ENCODE peak calls at places on chromosomes 1 and 21, in ten cellular contexts. One of them, this sample, is unnamed.

GRCh38 chr21:35057428-35057827 is 8.3 kb upstream of the RUNX1 start:
- DNase-seq in heart right ventricle: no peak
- DNase-seq in tibial nerve: no peak
- DNase-seq in thoracic aorta: no peak
- DNase-seq in cardiac muscle cell: no peak
- DNase-seq in transverse colon: no peak
- DNase-seq in RWPE1: no peak
- DNase-seq in A549: no peak
- DNase-seq in heart left ventricle: no peak
- DNase-seq in prostate gland: no peak
- DNase-seq in this sample: no peak

GRCh38 chr21:30629173-30629572 is 5.8 kb upstream of the KRTAP20-2 start:
- DNase-seq in cardiac muscle cell: no peak
- DNase-seq in A549: no peak
- DNase-seq in prostate gland: no peak
- DNase-seq in heart right ventricle: no peak
- DNase-seq in transverse colon: no peak
- DNase-seq in thoracic aorta: no peak
- DNase-seq in heart left ventricle: no peak
- DNase-seq in tibial nerve: peak
- DNase-seq in RWPE1: no peak
- DNase-seq in this sample: no peak

GRCh38 chr1:151529211-151529702 is 10.9 kb upstream of the TUFT1 start:
- DNase-seq in transverse colon: no peak
- DNase-seq in tibial nerve: no peak
- DNase-seq in RWPE1: no peak
- DNase-seq in heart right ventricle: no peak
- DNase-seq in A549: no peak
- DNase-seq in cardiac muscle cell: no peak
- DNase-seq in heart left ventricle: no peak
- DNase-seq in prostate gland: no peak
- DNase-seq in thoracic aorta: no peak
- DNase-seq in this sample: no peak

GRCh38 chr1:201461783-201462441 is 7.1 kb downstream of the PHLDA3 start:
- DNase-seq in prostate gland: peak
- DNase-seq in tibial nerve: peak
- DNase-seq in heart left ventricle: peak
- DNase-seq in RWPE1: peak
- DNase-seq in cardiac muscle cell: no peak
- DNase-seq in transverse colon: peak
- DNase-seq in thoracic aorta: peak
- DNase-seq in A549: peak
- DNase-seq in heart right ventricle: peak
- DNase-seq in this sample: no peak

GRCh38 chr1:183633676-183634343 is 1.8 kb downstream of the ARPC5 start:
- DNase-seq in RWPE1: peak
- DNase-seq in heart left ventricle: no peak
- DNase-seq in cardiac muscle cell: peak
- DNase-seq in prostate gland: no peak
- DNase-seq in thoracic aorta: no peak
- DNase-seq in transverse colon: no peak
- DNase-seq in heart right ventricle: no peak
- DNase-seq in tibial nerve: no peak
- DNase-seq in A549: peak
- DNase-seq in this sample: no peak

GRCh38 chr1:218401896-218402770 is 57.0 kb downstream of the TGFB2 start:
- DNase-seq in heart right ventricle: no peak
- DNase-seq in heart left ventricle: no peak
- DNase-seq in RWPE1: no peak
- DNase-seq in tibial nerve: no peak
- DNase-seq in transverse colon: no peak
- DNase-seq in cardiac muscle cell: no peak
- DNase-seq in A549: no peak
- DNase-seq in prostate gland: no peak
- DNase-seq in thoracic aorta: no peak
- DNase-seq in this sample: no peak

GRCh38 chr21:14977814-14978213 is 87.0 kb downstream of the NRIP1 start:
- DNase-seq in RWPE1: no peak
- DNase-seq in thoracic aorta: no peak
- DNase-seq in heart left ventricle: no peak
- DNase-seq in A549: no peak
- DNase-seq in heart right ventricle: no peak
- DNase-seq in transverse colon: no peak
- DNase-seq in prostate gland: no peak
- DNase-seq in cardiac muscle cell: peak
- DNase-seq in tibial nerve: no peak
- DNase-seq in this sample: no peak

GRCh38 chr1:69702085-69702484 is 134.4 kb downstream of the LRRC7 start:
- DNase-seq in heart left ventricle: no peak
- DNase-seq in thoracic aorta: no peak
- DNase-seq in transverse colon: no peak
- DNase-seq in tibial nerve: no peak
- DNase-seq in A549: no peak
- DNase-seq in heart right ventricle: no peak
- DNase-seq in prostate gland: no peak
- DNase-seq in RWPE1: peak
- DNase-seq in cardiac muscle cell: no peak
- DNase-seq in this sample: no peak

GRCh38 chr21:28436286-28436932 is 556.3 kb downstream of the LTN1 start:
- DNase-seq in thoracic aorta: no peak
- DNase-seq in cardiac muscle cell: no peak
- DNase-seq in heart right ventricle: no peak
- DNase-seq in heart left ventricle: no peak
- DNase-seq in A549: no peak
- DNase-seq in RWPE1: peak
- DNase-seq in tibial nerve: no peak
- DNase-seq in transverse colon: no peak
- DNase-seq in prostate gland: no peak
- DNase-seq in this sample: no peak

GRCh38 chr1:58162952-58163550 is 383.5 kb downstream of the OMA1 start:
- DNase-seq in tibial nerve: peak
- DNase-seq in cardiac muscle cell: peak
- DNase-seq in transverse colon: peak
- DNase-seq in heart right ventricle: peak
- DNase-seq in RWPE1: peak
- DNase-seq in A549: peak
- DNase-seq in thoracic aorta: no peak
- DNase-seq in prostate gland: peak
- DNase-seq in heart left ventricle: peak
- DNase-seq in this sample: no peak

GRCh38 chr1:157403203-157403602 is 149.1 kb downstream of the FCRL5 start:
- DNase-seq in heart right ventricle: no peak
- DNase-seq in prostate gland: no peak
- DNase-seq in heart left ventricle: no peak
- DNase-seq in RWPE1: peak
- DNase-seq in thoracic aorta: no peak
- DNase-seq in cardiac muscle cell: no peak
- DNase-seq in A549: no peak
- DNase-seq in tibial nerve: no peak
- DNase-seq in transverse colon: no peak
- DNase-seq in this sample: no peak

GRCh38 chr1:6261615-6261995 is 707 bp upstream of the GPR153 start:
- DNase-seq in prostate gland: no peak
- DNase-seq in heart right ventricle: no peak
- DNase-seq in tibial nerve: no peak
- DNase-seq in heart left ventricle: no peak
- DNase-seq in cardiac muscle cell: peak
- DNase-seq in transverse colon: no peak
- DNase-seq in thoracic aorta: no peak
- DNase-seq in RWPE1: no peak
- DNase-seq in A549: no peak
- DNase-seq in this sample: no peak

GRCh38 chr1:179818743-179819173 is 58.8 kb downstream of the TOR1AIP2 start:
- DNase-seq in transverse colon: no peak
- DNase-seq in A549: no peak
- DNase-seq in heart right ventricle: peak
- DNase-seq in RWPE1: no peak
- DNase-seq in heart left ventricle: peak
- DNase-seq in prostate gland: no peak
- DNase-seq in thoracic aorta: no peak
- DNase-seq in tibial nerve: no peak
- DNase-seq in cardiac muscle cell: no peak
- DNase-seq in this sample: no peak

GRCh38 chr1:3441449-3441848 is 13.0 kb upstream of the ARHGEF16 start:
- DNase-seq in prostate gland: no peak
- DNase-seq in tibial nerve: no peak
- DNase-seq in cardiac muscle cell: no peak
- DNase-seq in A549: no peak
- DNase-seq in thoracic aorta: no peak
- DNase-seq in heart right ventricle: no peak
- DNase-seq in transverse colon: no peak
- DNase-seq in RWPE1: no peak
- DNase-seq in heart left ventricle: no peak
- DNase-seq in this sample: no peak

GRCh38 chr1:61120998-61121397 is 38.6 kb downstream of the NFIA start:
- DNase-seq in tibial nerve: peak
- DNase-seq in transverse colon: no peak
- DNase-seq in prostate gland: no peak
- DNase-seq in cardiac muscle cell: no peak
- DNase-seq in A549: no peak
- DNase-seq in RWPE1: no peak
- DNase-seq in thoracic aorta: no peak
- DNase-seq in heart right ventricle: no peak
- DNase-seq in heart left ventricle: no peak
- DNase-seq in this sample: no peak

DNA sequence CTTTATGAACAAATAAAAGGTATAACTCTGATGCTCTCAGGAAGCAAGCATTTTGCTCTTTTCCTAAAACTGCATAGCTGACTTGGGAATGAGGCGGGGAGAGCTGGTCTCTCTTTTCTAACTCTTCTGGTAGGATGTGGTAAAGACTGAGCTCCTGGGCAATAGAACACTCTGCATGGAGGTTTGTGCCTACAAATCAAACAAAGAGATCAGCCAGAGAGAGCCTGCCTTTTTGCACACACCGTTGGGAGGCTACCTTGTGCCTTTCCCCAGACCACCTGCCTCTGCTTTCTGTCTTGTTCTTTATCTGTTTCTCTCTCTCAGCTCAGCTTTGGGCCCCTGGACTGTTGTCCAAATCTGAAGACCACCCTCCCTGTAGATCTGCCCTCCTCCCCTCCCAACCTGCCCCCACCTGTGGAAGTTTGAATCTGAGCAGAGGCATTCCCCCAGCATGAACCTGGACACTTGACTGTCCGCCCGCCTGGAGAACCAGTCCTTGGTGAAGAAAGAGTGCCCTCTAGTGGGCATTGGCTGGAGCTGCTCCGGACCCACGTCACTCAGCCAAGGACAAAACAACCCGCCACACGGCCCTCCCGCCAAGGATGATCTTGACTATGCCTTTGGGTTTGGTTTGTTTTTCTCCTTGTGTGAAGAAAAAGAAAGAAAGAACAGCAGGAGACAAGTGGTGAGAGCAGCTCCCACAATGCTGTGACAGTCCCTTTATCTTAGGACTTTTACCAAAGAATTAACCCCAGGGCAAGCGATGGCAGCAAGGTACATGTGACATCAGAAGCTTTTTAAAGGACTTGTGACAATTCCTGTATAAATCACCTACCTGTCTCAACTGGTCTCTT is 228.2 kb downstream of the PBX1 start:
- DNase-seq in thoracic aorta: peak
- DNase-seq in RWPE1: peak
- DNase-seq in tibial nerve: peak
- DNase-seq in prostate gland: peak
- DNase-seq in heart right ventricle: peak
- DNase-seq in A549: peak
- DNase-seq in heart left ventricle: peak
- DNase-seq in transverse colon: peak
- DNase-seq in cardiac muscle cell: peak
- DNase-seq in this sample: peak
- H3K27ac ChIP-seq in thoracic aorta: no peak
- H3K27ac ChIP-seq in RWPE1: peak
- H3K27ac ChIP-seq in tibial nerve: no peak
- H3K27ac ChIP-seq in prostate gland: peak
- H3K27ac ChIP-seq in heart right ventricle: peak
- H3K27ac ChIP-seq in A549: peak
- H3K27ac ChIP-seq in heart left ventricle: no peak
- H3K27ac ChIP-seq in transverse colon: peak
- H3K27ac ChIP-seq in cardiac muscle cell: peak
- H3K27ac ChIP-seq in this sample: no peak

GRCh38 chr1:28135910-28136635 is 40.4 kb downstream of the PTAFR start:
- DNase-seq in RWPE1: no peak
- DNase-seq in tibial nerve: no peak
- DNase-seq in heart right ventricle: no peak
- DNase-seq in prostate gland: no peak
- DNase-seq in A549: no peak
- DNase-seq in thoracic aorta: no peak
- DNase-seq in cardiac muscle cell: no peak
- DNase-seq in transverse colon: no peak
- DNase-seq in heart left ventricle: no peak
- DNase-seq in this sample: no peak
- H3K27ac ChIP-seq in RWPE1: no peak
- H3K27ac ChIP-seq in tibial nerve: no peak
- H3K27ac ChIP-seq in heart right ventricle: no peak
- H3K27ac ChIP-seq in prostate gland: no peak
- H3K27ac ChIP-seq in A549: no peak
- H3K27ac ChIP-seq in thoracic aorta: no peak
- H3K27ac ChIP-seq in cardiac muscle cell: no peak
- H3K27ac ChIP-seq in transverse colon: no peak
- H3K27ac ChIP-seq in heart left ventricle: no peak
- H3K27ac ChIP-seq in this sample: no peak

DNA sequence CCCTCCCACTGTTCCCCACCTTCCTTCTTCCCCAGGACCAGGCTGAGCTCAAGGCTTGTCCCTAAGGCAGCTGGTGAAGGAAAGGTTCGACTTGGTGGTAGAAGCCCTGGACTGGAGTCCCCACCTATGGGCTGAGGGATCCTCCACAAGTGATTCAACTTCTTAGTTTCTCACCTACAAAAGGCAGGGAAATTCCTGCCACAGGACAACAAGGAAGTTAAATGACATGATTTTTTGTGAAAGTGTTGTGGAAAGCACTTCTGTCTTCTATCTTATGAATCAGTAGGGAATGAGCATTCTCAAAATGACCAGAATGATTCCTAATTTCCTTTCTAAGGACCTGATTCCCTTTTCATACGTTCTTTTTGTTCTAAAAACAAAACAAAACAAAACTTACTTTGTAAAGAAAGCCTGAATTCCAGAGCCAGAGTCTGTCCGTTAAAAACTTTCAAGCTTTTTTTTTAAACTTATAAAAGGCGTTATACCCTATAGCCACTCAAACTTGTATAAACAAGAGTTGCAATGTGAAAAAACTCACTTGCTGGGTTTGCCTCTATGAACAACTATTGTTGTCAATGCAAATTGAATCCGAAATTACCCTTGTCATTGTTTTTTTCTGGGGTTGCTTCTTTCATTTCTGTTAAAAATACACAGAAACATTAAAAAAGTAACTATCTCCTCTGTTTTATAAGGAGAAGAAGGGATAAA is 12.2 kb downstream of the KCNJ15 start:
- DNase-seq in thoracic aorta: no peak
- DNase-seq in cardiac muscle cell: no peak
- DNase-seq in RWPE1: no peak
- DNase-seq in transverse colon: no peak
- DNase-seq in heart right ventricle: no peak
- DNase-seq in tibial nerve: no peak
- DNase-seq in prostate gland: no peak
- DNase-seq in heart left ventricle: no peak
- DNase-seq in A549: no peak
- DNase-seq in this sample: no peak
- H3K27ac ChIP-seq in thoracic aorta: no peak
- H3K27ac ChIP-seq in cardiac muscle cell: no peak
- H3K27ac ChIP-seq in RWPE1: peak
- H3K27ac ChIP-seq in transverse colon: no peak
- H3K27ac ChIP-seq in heart right ventricle: no peak
- H3K27ac ChIP-seq in tibial nerve: no peak
- H3K27ac ChIP-seq in prostate gland: peak
- H3K27ac ChIP-seq in heart left ventricle: no peak
- H3K27ac ChIP-seq in A549: peak
- H3K27ac ChIP-seq in this sample: no peak

GRCh38 chr1:44014365-44015104 is 16.7 kb downstream of the SLC6A9 start:
- DNase-seq in heart left ventricle: no peak
- DNase-seq in prostate gland: no peak
- DNase-seq in A549: no peak
- DNase-seq in transverse colon: peak
- DNase-seq in RWPE1: no peak
- DNase-seq in cardiac muscle cell: no peak
- DNase-seq in thoracic aorta: no peak
- DNase-seq in tibial nerve: no peak
- DNase-seq in heart right ventricle: no peak
- DNase-seq in this sample: no peak
- H3K27ac ChIP-seq in heart left ventricle: no peak
- H3K27ac ChIP-seq in prostate gland: no peak
- H3K27ac ChIP-seq in A549: no peak
- H3K27ac ChIP-seq in transverse colon: peak
- H3K27ac ChIP-seq in RWPE1: no peak
- H3K27ac ChIP-seq in cardiac muscle cell: peak
- H3K27ac ChIP-seq in thoracic aorta: peak
- H3K27ac ChIP-seq in tibial nerve: no peak
- H3K27ac ChIP-seq in heart right ventricle: no peak
- H3K27ac ChIP-seq in this sample: no peak